ENCODE peak calls at places on chromosomes 1 and 21, in eight cellular contexts. K, Q, E, W, C, H, X and R are unnamed samples.
A peak's percentile ranks its signal among the peaks of the same experiment; 100 is the strongest.

GRCh38 chr1:202238914-202239313 is 45.3 kb downstream of the LGR6 start:
- DNase-seq in K (no peak), Q (no peak), E (no peak), W (no peak), C (no peak), H (no peak), X (no peak), R (no peak)

GRCh38 chr1:107480548-107480947 is 339.7 kb downstream of the NTNG1 start:
- DNase-seq in K (no peak), Q (no peak), E (no peak), W (no peak), C (no peak), H (no peak), X (no peak), R (no peak)

GRCh38 chr21:31107151-31107785 is 69.0 kb upstream of the KRTAP19-8 start:
- DNase-seq in K (no peak), Q (no peak), E (no peak), W (no peak), C (no peak), H (no peak), X (no peak), R (no peak)

GRCh38 chr1:174818951-174819350 is 180.8 kb upstream of the CACYBP start:
- DNase-seq in K (no peak), Q (no peak), E (no peak), W (no peak), C (no peak), H (no peak), X (no peak), R (no peak)

GRCh38 chr1:17350053-17350452 is 21.9 kb upstream of the PADI6 start:
- DNase-seq in K (no peak), Q (no peak), E (no peak), W (no peak), C (no peak), H (no peak), X (no peak), R (no peak)

GRCh38 chr1:31617917-31618746 is 643 bp downstream of the HCRTR1 start:
- DNase-seq in K (peak; percentile 14), Q (no peak), E (peak; percentile 67), W (peak; percentile 76), C (peak; percentile 35), H (peak; percentile 49), X (peak; percentile 16), R (peak; percentile 30)

GRCh38 chr1:218348628-218349185 is 3.6 kb downstream of the TGFB2 start:
- DNase-seq in K (no peak), Q (no peak), E (no peak), W (no peak), C (no peak), H (no peak), X (no peak), R (no peak)

GRCh38 chr1:37809942-37810341 is 1.9 kb upstream of the YRDC start:
- DNase-seq in K (no peak), Q (no peak), E (no peak), W (no peak), C (no peak), H (no peak), X (no peak), R (no peak)

GRCh38 chr21:35943752-35944151 is 116.6 kb downstream of the SETD4 start:
- DNase-seq in K (no peak), Q (no peak), E (no peak), W (no peak), C (no peak), H (no peak), X (no peak), R (no peak)

GRCh38 chr1:17594026-17594425 is 54.5 kb downstream of the ARHGEF10L start:
- DNase-seq in K (no peak), Q (no peak), E (no peak), W (no peak), C (no peak), H (no peak), X (no peak), R (no peak)

GRCh38 chr1:58627221-58627620 is 50.2 kb upstream of the TACSTD2 start:
- DNase-seq in K (no peak), Q (no peak), E (no peak), W (no peak), C (no peak), H (no peak), X (no peak), R (no peak)

GRCh38 chr1:246632584-246633168 is 66.4 kb downstream of the CNST start:
- DNase-seq in K (no peak), Q (no peak), E (peak; percentile 75), W (no peak), C (no peak), H (no peak), X (no peak), R (no peak)

GRCh38 chr1:179090522-179090921 is 8.7 kb downstream of the TOR3A start:
- DNase-seq in K (no peak), Q (no peak), E (no peak), W (peak; percentile 30), C (no peak), H (no peak), X (no peak), R (no peak)

GRCh38 chr1:206455681-206456344 is 14.5 kb upstream of the IKBKE start:
- DNase-seq in K (no peak), Q (no peak), E (no peak), W (no peak), C (no peak), H (no peak), X (no peak), R (no peak)

GRCh38 chr1:229225331-229225782 is 45.6 kb upstream of the RAB4A start:
- DNase-seq in K (no peak), Q (no peak), E (no peak), W (peak; percentile 66), C (no peak), H (no peak), X (no peak), R (no peak)

GRCh38 chr1:48092401-48092800 is 95.2 kb upstream of the TRABD2B start:
- DNase-seq in K (no peak), Q (no peak), E (no peak), W (no peak), C (no peak), H (no peak), X (no peak), R (no peak)

GRCh38 chr1:26218906-26219494 is 15.0 kb upstream of the CEP85 start:
- DNase-seq in K (no peak), Q (no peak), E (no peak), W (no peak), C (no peak), H (no peak), X (no peak), R (no peak)

GRCh38 chr1:215417122-215417521 is 150.0 kb upstream of the KCTD3 start:
- DNase-seq in K (no peak), Q (no peak), E (no peak), W (no peak), C (no peak), H (no peak), X (no peak), R (no peak)

GRCh38 chr1:174262747-174263241 is 103.5 kb downstream of the RABGAP1L start:
- DNase-seq in K (no peak), Q (peak; percentile 31), E (peak; percentile 54), W (peak; percentile 38), C (no peak), H (no peak), X (no peak), R (no peak)

GRCh38 chr1:14602131-14602530 is 3.6 kb downstream of the KAZN start:
- DNase-seq in K (no peak), Q (peak; percentile 25), E (no peak), W (no peak), C (no peak), H (no peak), X (no peak), R (no peak)

GRCh38 chr21:15362458-15362857 is 297.7 kb upstream of the NRIP1 start:
- DNase-seq in K (no peak), Q (no peak), E (no peak), W (no peak), C (no peak), H (no peak), X (no peak), R (no peak)

GRCh38 chr1:100721502-100722205 is 2.1 kb downstream of the VCAM1 start:
- DNase-seq in K (no peak), Q (no peak), E (no peak), W (no peak), C (no peak), H (no peak), X (no peak), R (no peak)

GRCh38 chr1:56532359-56532696 is 47.0 kb downstream of the PLPP3 start:
- DNase-seq in K (no peak), Q (no peak), E (no peak), W (no peak), C (no peak), H (no peak), X (no peak), R (no peak)

GRCh38 chr1:18542351-18542750 is 61.6 kb downstream of the KLHDC7A start:
- DNase-seq in K (no peak), Q (no peak), E (no peak), W (no peak), C (no peak), H (no peak), X (no peak), R (no peak)

GRCh38 chr1:240464099-240464498 is 147.9 kb downstream of the GREM2 start:
- DNase-seq in K (no peak), Q (no peak), E (no peak), W (no peak), C (no peak), H (no peak), X (no peak), R (no peak)

GRCh38 chr1:93827128-93827527 is 51.9 kb downstream of the DNTTIP2 start:
- DNase-seq in K (no peak), Q (no peak), E (no peak), W (no peak), C (no peak), H (no peak), X (no peak), R (no peak)

GRCh38 chr1:96559707-96560588 is 161.6 kb upstream of the PTBP2 start:
- DNase-seq in K (no peak), Q (no peak), E (peak; percentile 4), W (no peak), C (no peak), H (no peak), X (no peak), R (no peak)

GRCh38 chr1:60921175-60921574 is 161.2 kb upstream of the NFIA start:
- DNase-seq in K (no peak), Q (no peak), E (no peak), W (no peak), C (no peak), H (no peak), X (no peak), R (no peak)

GRCh38 chr1:32201011-32201855 is 838 bp downstream of the CCDC28B start:
- DNase-seq in K (peak; percentile 70), Q (no peak), E (peak; percentile 46), W (peak; percentile 39), C (peak; percentile 55), H (peak; percentile 70), X (peak; percentile 72), R (peak; percentile 54)

GRCh38 chr1:228807904-228808487 is 72.7 kb downstream of the RHOU start:
- DNase-seq in K (no peak), Q (no peak), E (no peak), W (no peak), C (no peak), H (no peak), X (no peak), R (no peak)

GRCh38 chr1:244395965-244396364 is 55.7 kb downstream of the ADSS2 start:
- DNase-seq in K (no peak), Q (no peak), E (no peak), W (no peak), C (no peak), H (no peak), X (no peak), R (no peak)